ENCODE peak calls at places on chromosome 18, in ten cellular contexts. I, K, L, W, A, U, G, J, M and C are unnamed samples. For H3K4me1, the result is how much of the 10 kb centered on the place peaks cover.

GRCh38 chr18:48896875-48897511 is 53.8 kb downstream of the SMAD7 start:
- DNase-seq in I (no peak), K (peak), L (no peak), W (peak), A (peak), U (peak), G (peak), J (peak), M (peak), C (no peak)

GRCh38 chr18:13562494-13563029 is 163.8 kb downstream of the FAM210A start:
- DNase-seq in I (no peak), K (no peak), L (no peak), W (no peak), A (no peak), U (no peak), G (no peak), J (no peak), M (no peak), C (no peak)

GRCh38 chr18:10230072-10230471 is 224.4 kb upstream of the APCDD1 start:
- DNase-seq in I (no peak), K (no peak), L (peak), W (peak), A (no peak), U (no peak), G (no peak), J (peak), M (no peak), C (no peak)

GRCh38 chr18:10783941-10784340 is 258.1 kb downstream of the NAPG start:
- DNase-seq in I (no peak), K (no peak), L (no peak), W (no peak), A (no peak), U (no peak), G (no peak), J (no peak), M (no peak), C (no peak)

GRCh38 chr18:63111549-63112402 is 207.8 kb downstream of the BCL2 start:
- DNase-seq in I (no peak), K (no peak), L (no peak), W (no peak), A (no peak), U (peak), G (no peak), J (no peak), M (no peak), C (no peak)

GRCh38 chr18:8882632-8883408 is 177.5 kb downstream of the MTCL1 start:
- DNase-seq in I (no peak), K (peak), L (peak), W (peak), A (no peak), U (no peak), G (no peak), J (peak), M (no peak), C (no peak)

GRCh38 chr18:44579028-44579692 is 101.5 kb upstream of the SETBP1 start:
- DNase-seq in I (peak), K (no peak), L (no peak), W (peak), A (no peak), U (no peak), G (no peak), J (peak), M (no peak), C (no peak)

GRCh38 chr18:8177330-8178016 is 431.8 kb upstream of the RAB12 start:
- DNase-seq in I (no peak), K (no peak), L (no peak), W (peak), A (no peak), U (no peak), G (no peak), J (no peak), M (peak), C (no peak)

GRCh38 chr18:37481058-37481457 is 84.5 kb downstream of the CELF4 start:
- DNase-seq in I (no peak), K (no peak), L (no peak), W (no peak), A (no peak), U (no peak), G (no peak), J (no peak), M (no peak), C (no peak)

GRCh38 chr18:66632771-66633170 is 28.9 kb upstream of the CDH19 start:
- DNase-seq in I (no peak), K (no peak), L (no peak), W (no peak), A (no peak), U (no peak), G (no peak), J (no peak), M (no peak), C (no peak)

GRCh38 chr18:63762518-63762917 is 12.7 kb upstream of the SERPINB7 start:
- DNase-seq in I (no peak), K (no peak), L (no peak), W (no peak), A (no peak), U (no peak), G (no peak), J (no peak), M (no peak), C (no peak)

GRCh38 chr18:40810371-40810770 is 1144.7 kb upstream of the PIK3C3 start:
- DNase-seq in I (no peak), K (no peak), L (no peak), W (no peak), A (no peak), U (no peak), G (no peak), J (no peak), M (no peak), C (no peak)

GRCh38 chr18:71040161-71040560 is 751.3 kb downstream of the SOCS6 start:
- DNase-seq in I (no peak), K (no peak), L (no peak), W (no peak), A (no peak), U (no peak), G (no peak), J (no peak), M (no peak), C (no peak)

GRCh38 chr18:60096428-60096827 is 196.6 kb downstream of the PMAIP1 start:
- DNase-seq in I (no peak), K (no peak), L (no peak), W (no peak), A (no peak), U (no peak), G (no peak), J (no peak), M (no peak), C (no peak)

GRCh38 chr18:63319383-63320040 is at the start of gene BCL2:
- DNase-seq in I (peak), K (no peak), L (no peak), W (no peak), A (peak), U (peak), G (peak), J (no peak), M (no peak), C (peak)

GRCh38 chr18:45670281-45670962 is 53.6 kb upstream of the SLC14A1 start:
- DNase-seq in I (no peak), K (no peak), L (no peak), W (no peak), A (no peak), U (peak), G (no peak), J (peak), M (no peak), C (no peak)

GRCh38 chr18:27772081-27772480 is 404.8 kb downstream of the CDH2 start:
- DNase-seq in I (no peak), K (no peak), L (no peak), W (no peak), A (no peak), U (no peak), G (no peak), J (no peak), M (no peak), C (no peak)

GRCh38 chr18:13934058-13934457 is 18.7 kb upstream of the MC2R start:
- DNase-seq in I (no peak), K (no peak), L (no peak), W (peak), A (no peak), U (no peak), G (no peak), J (no peak), M (no peak), C (no peak)

GRCh38 chr18:62935994-62936393 is 220.7 kb downstream of the PHLPP1 start:
- DNase-seq in I (no peak), K (no peak), L (no peak), W (no peak), A (no peak), U (no peak), G (no peak), J (no peak), M (no peak), C (no peak)

GRCh38 chr18:26482567-26482966 is 65.8 kb downstream of the KCTD1 start:
- DNase-seq in I (no peak), K (no peak), L (peak), W (no peak), A (no peak), U (no peak), G (no peak), J (no peak), M (no peak), C (no peak)

GRCh38 chr18:54075681-54076080 is 148.8 kb downstream of the MBD2 start:
- DNase-seq in I (no peak), K (no peak), L (no peak), W (no peak), A (no peak), U (no peak), G (no peak), J (no peak), M (no peak), C (no peak)

GRCh38 chr18:56747857-56748256 is 96.7 kb downstream of the WDR7 start:
- DNase-seq in I (no peak), K (no peak), L (no peak), W (no peak), A (no peak), U (no peak), G (no peak), J (no peak), M (no peak), C (no peak)

GRCh38 chr18:9661564-9661963 is 46.5 kb upstream of the RAB31 start:
- DNase-seq in I (no peak), K (no peak), L (no peak), W (no peak), A (no peak), U (no peak), G (no peak), J (no peak), M (no peak), C (no peak)

GRCh38 chr18:55337908-55338521 is 250.0 kb downstream of the TCF4 start:
- DNase-seq in I (no peak), K (no peak), L (no peak), W (no peak), A (no peak), U (no peak), G (peak), J (no peak), M (no peak), C (no peak)

GRCh38 chr18:32717151-32717550 is 55.7 kb downstream of the KLHL14 start:
- DNase-seq in I (no peak), K (no peak), L (no peak), W (no peak), A (no peak), U (no peak), G (no peak), J (no peak), M (no peak), C (no peak)

GRCh38 chr18:961644-962355 is 57.1 kb downstream of the ADCYAP1 start:
- DNase-seq in I (no peak), K (no peak), L (peak), W (peak), A (peak), U (peak), G (no peak), J (peak), M (no peak), C (peak)

GRCh38 chr18:31487251-31488015 is 10.5 kb upstream of the DSG2 start:
- DNase-seq in I (peak), K (no peak), L (no peak), W (peak), A (no peak), U (no peak), G (no peak), J (no peak), M (no peak), C (no peak)

GRCh38 chr18:354003-354402 is 86.2 kb upstream of the THOC1 start:
- DNase-seq in I (no peak), K (no peak), L (no peak), W (no peak), A (no peak), U (no peak), G (no peak), J (no peak), M (no peak), C (no peak)

GRCh38 chr18:69795785-69796184 is 151.9 kb downstream of the CD226 start:
- DNase-seq in I (no peak), K (no peak), L (no peak), W (no peak), A (no peak), U (no peak), G (no peak), J (no peak), M (no peak), C (no peak)

GRCh38 chr18:73645175-73645715 is 502.4 kb downstream of the FBXO15 start:
- DNase-seq in I (no peak), K (no peak), L (no peak), W (no peak), A (no peak), U (no peak), G (no peak), J (no peak), M (no peak), C (no peak)

GRCh38 chr18:40133253-40133652 is 1821.8 kb upstream of the PIK3C3 start:
- DNase-seq in I (no peak), K (no peak), L (no peak), W (no peak), A (no peak), U (no peak), G (no peak), J (no peak), M (no peak), C (no peak)

GRCh38 chr18:56323673-56324072 is 314.7 kb downstream of the TXNL1 start:
- DNase-seq in I (no peak), K (no peak), L (no peak), W (no peak), A (no peak), U (no peak), G (no peak), J (no peak), M (no peak), C (no peak)

GRCh38 chr18:30358545-30358944 is 684.0 kb downstream of the DSC3 start:
- DNase-seq in I (no peak), K (no peak), L (no peak), W (no peak), A (no peak), U (no peak), G (no peak), J (no peak), M (no peak), C (no peak)

GRCh38 chr18:28728891-28729290 is 552.0 kb upstream of the CDH2 start:
- DNase-seq in I (no peak), K (no peak), L (no peak), W (no peak), A (no peak), U (no peak), G (no peak), J (no peak), M (no peak), C (no peak)

GRCh38 chr18:27653247-27653646 is 468.1 kb upstream of the CHST9 start:
- DNase-seq in I (no peak), K (no peak), L (no peak), W (no peak), A (no peak), U (no peak), G (no peak), J (no peak), M (no peak), C (no peak)

GRCh38 chr18:5759169-5759568 is 136.2 kb downstream of the TMEM200C start:
- DNase-seq in I (no peak), K (no peak), L (no peak), W (no peak), A (no peak), U (no peak), G (no peak), J (no peak), M (no peak), C (no peak)
- TF ChIP-seq EP300 in I (no peak), K (no peak), L (no peak), W (no peak), A (no peak), U (no peak), G (no peak), J (no peak), M (no peak), C (no peak)

DNA sequence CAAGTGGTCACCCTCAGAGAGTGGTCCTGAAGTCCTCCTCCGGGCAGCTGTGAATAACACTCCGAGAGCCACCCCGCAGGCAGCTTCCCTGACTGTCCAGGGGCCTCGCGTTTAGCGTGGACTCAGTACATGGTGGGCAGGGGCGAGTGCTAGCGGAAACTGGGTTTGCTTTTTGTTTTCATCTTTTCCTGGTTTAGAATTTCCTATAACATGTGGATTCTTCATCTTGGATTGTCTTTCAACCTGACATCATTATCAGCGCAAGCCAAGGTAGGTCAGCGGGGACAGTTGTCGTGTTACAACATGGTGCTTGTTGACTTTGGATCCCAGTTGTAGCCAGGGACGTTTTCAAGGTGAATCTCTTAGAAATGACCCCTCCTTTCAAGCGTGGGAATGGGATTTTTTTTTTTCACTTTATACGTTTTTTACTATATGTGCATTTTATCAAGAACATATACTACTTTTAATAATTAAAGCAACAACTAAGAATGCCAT is 20.9 kb downstream of the RMC1 start:
- DNase-seq in I (no peak), K (peak), L (no peak), W (no peak), A (no peak), U (no peak), G (no peak), J (no peak), M (no peak), C (no peak)
- H3K4me1 ChIP-seq in I (under half), K (under half), L (under half), W (under half), A (under half), U (under half), G (under half), J (under half), M (under half), C (under half)

DNA sequence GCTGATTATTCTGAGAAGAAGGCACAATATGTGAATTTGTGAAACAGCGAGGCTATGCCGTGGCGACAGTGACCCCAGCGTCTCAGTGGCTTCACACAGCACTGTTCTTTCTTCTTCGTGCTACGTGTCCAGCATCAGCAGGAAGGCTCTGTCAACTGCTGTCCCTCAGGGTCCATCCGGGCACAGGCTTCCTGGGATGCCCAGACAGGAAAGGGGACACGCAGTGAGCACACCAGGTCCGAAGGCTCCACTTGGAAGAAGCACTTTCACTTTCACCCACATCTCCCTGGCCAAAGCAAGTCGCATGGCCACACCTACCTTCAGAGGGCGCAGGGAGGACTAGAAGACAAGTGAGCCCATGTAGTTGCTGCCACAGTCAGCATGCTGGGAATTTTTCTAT is 47.3 kb downstream of the PTGR3 start:
- DNase-seq in I (peak), K (no peak), L (no peak), W (peak), A (peak), U (peak), G (no peak), J (no peak), M (peak), C (no peak)
- H3K4me3 ChIP-seq in I (peak), K (no peak), L (no peak), W (peak), A (no peak), U (peak), G (peak), J (peak), M (peak), C (peak)

GRCh38 chr18:23384778-23385736 is 68.0 kb upstream of the RIOK3 start:
- DNase-seq in I (no peak), K (no peak), L (no peak), W (peak), A (peak), U (no peak), G (no peak), J (no peak), M (no peak), C (no peak)

GRCh38 chr18:23386317-23386716 is 66.8 kb upstream of the RIOK3 start:
- DNase-seq in I (no peak), K (no peak), L (no peak), W (peak), A (no peak), U (no peak), G (no peak), J (no peak), M (no peak), C (no peak)

GRCh38 chr18:23391156-23391555 is 61.9 kb upstream of the RIOK3 start:
- DNase-seq in I (no peak), K (no peak), L (no peak), W (no peak), A (no peak), U (no peak), G (no peak), J (no peak), M (no peak), C (no peak)

GRCh38 chr18:23388357-23388756 is 64.7 kb upstream of the RIOK3 start:
- DNase-seq in I (no peak), K (no peak), L (no peak), W (peak), A (no peak), U (no peak), G (no peak), J (no peak), M (no peak), C (no peak)

GRCh38 chr18:23387265-23387664 is 65.8 kb upstream of the RIOK3 start:
- DNase-seq in I (no peak), K (no peak), L (no peak), W (no peak), A (no peak), U (no peak), G (no peak), J (no peak), M (no peak), C (no peak)
- TF ChIP-seq EP300 in I (no peak), K (no peak), L (no peak), W (no peak), A (no peak), U (no peak), G (no peak), J (no peak), M (no peak), C (no peak)

DNA sequence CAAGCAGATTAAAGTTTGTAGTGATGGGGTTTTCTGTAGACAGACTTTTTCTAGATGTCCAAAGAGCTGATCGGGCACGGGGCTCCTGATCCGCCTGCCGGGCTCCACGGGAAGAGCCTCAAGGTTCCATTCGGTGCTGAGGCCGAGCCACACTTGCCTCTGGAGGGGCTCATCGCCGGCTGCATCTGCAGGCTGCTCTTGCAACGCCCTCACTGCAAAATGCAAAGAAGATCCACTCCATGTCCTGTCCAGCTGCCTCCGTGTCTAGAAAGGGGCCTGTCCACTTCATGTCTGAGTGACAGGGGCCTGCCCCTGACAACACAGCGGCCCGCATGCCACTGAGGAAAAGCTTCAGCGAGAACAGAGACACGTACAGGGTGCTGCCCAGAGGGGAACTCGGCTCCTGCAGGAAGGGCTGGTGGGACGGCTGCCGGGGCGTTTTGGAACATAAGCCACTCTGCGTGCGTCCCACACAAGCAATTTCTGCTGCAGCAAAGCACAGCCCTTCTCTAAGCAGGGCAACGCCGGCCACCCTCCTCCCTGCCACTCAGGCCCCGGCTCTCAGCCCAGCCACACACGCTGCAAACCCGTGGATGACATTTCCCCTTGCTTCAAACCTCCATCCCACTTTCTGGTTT is 53.6 kb upstream of the CTDP1 start:
- DNase-seq in I (no peak), K (no peak), L (no peak), W (no peak), A (no peak), U (no peak), G (peak), J (no peak), M (no peak), C (no peak)
- H3K4me1 ChIP-seq in I (under half), K (under half), L (under half), W (under half), A (under half), U (under half), G (under half), J (under half), M (under half), C (under half)

GRCh38 chr18:35189510-35189909 is 51.3 kb upstream of the ZNF397 start:
- DNase-seq in I (no peak), K (no peak), L (no peak), W (no peak), A (no peak), U (no peak), G (no peak), J (no peak), M (no peak), C (no peak)
- H3K4me3 ChIP-seq in I (no peak), K (no peak), L (no peak), W (no peak), A (no peak), U (no peak), G (no peak), J (no peak), M (no peak), C (no peak)